ENCODE peak calls at places on chromosomes 2 and 18, in four cellular contexts. H, S, I and T are unnamed samples.
A peak's percentile ranks its signal among the peaks of the same experiment; 100 is the strongest.

GRCh38 chr18:68355637-68356036 is 359.3 kb downstream of the TMX3 start:
- DNase-seq in I (no peak), H (no peak), S (no peak), T (no peak)

GRCh38 chr2:181546086-181546485 is 88.9 kb downstream of the ITGA4 start:
- DNase-seq in H (no peak), S (no peak), I (no peak), T (no peak)

GRCh38 chr2:158969717-158970521 is 1.5 kb downstream of the TANC1 start:
- DNase-seq in H (no peak), S (no peak), I (no peak), T (no peak)

GRCh38 chr2:146661494-146662096 is 1183.2 kb upstream of the ACVR2A start:
- DNase-seq in H (peak; percentile 7), I (no peak), S (no peak), T (peak; percentile 23)

GRCh38 chr2:95385570-95385984 is 16.9 kb upstream of the FAHD2A start:
- DNase-seq in S (no peak), I (no peak), H (no peak), T (no peak)

GRCh38 chr2:127205211-127206140 is 14.6 kb downstream of the CYP27C1 start:
- DNase-seq in I (no peak), S (no peak), H (no peak), T (no peak)

GRCh38 chr2:71945133-71945959 is 202.3 kb downstream of the CYP26B1 start:
- DNase-seq in I (no peak), H (no peak), S (no peak), T (no peak)

GRCh38 chr2:37453024-37453423 is 108.6 kb downstream of the QPCT start:
- DNase-seq in S (no peak), H (no peak), I (no peak), T (no peak)

DNA sequence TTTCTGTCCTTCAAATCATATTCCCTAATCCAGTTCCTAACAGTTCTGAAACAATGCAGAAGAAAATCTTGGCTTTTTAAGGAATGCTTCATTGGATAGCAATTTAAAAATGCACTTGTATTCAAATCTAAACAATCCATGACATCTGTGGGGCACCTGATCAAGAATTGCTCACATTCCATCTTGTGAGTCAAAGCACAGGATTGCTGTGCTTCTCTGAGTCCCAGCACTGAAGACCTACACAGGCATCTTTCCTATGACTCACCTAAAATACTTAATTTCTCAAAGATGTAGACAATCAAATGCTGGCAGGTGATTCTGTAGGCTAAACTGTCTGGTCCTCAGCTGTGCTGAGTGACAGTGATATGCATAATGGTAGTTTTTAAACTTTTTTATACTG is 10.1 kb upstream of the ATP8B1 start:
- DNase-seq in I (no peak), S (no peak), H (no peak), T (peak; percentile 48)
- TF ChIP-seq ATF3 in I (no peak), S (no peak), H (no peak), T (no peak)

GRCh38 chr2:112615051-112615450 is 30.6 kb downstream of the CHCHD5 start:
- DNase-seq in S (no peak), H (no peak), I (no peak), T (no peak)

DNA sequence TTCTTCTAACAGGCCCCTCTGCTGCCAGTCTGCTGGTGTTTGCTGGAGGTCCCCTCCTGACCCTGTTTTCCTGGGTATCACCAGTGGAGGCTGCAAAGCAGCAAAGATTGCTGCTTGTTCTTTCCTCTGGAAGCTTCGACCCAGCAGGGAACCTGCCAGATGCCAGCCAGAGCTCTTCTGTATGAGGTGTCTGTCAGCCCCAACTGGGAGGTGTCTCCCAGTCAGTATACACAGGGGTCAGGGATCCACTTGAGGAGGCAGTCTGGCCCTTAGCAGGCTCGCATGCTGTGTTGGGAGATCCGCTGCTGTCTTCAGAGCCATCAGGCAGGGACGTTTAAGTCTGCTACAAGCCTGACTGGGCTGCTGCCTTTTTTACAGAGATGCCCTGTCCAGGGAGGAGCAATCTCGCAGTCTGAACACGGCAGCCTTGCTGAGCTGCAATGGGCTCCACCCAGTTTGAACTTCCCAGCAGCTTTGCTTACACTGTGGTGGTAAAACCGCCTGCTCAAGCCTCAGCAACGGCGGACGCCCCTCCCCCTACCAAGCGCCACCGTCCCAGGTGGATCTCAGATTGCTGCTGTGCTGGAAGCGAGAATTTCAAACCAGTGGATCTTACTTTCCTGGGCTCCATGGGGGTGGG is 29.9 kb downstream of the CHCHD5 start:
- DNase-seq in I (no peak), H (no peak), S (no peak), T (peak; percentile 28)
- TF ChIP-seq GABPA in I (no peak), H (no peak), S (no peak), T (no peak)

DNA sequence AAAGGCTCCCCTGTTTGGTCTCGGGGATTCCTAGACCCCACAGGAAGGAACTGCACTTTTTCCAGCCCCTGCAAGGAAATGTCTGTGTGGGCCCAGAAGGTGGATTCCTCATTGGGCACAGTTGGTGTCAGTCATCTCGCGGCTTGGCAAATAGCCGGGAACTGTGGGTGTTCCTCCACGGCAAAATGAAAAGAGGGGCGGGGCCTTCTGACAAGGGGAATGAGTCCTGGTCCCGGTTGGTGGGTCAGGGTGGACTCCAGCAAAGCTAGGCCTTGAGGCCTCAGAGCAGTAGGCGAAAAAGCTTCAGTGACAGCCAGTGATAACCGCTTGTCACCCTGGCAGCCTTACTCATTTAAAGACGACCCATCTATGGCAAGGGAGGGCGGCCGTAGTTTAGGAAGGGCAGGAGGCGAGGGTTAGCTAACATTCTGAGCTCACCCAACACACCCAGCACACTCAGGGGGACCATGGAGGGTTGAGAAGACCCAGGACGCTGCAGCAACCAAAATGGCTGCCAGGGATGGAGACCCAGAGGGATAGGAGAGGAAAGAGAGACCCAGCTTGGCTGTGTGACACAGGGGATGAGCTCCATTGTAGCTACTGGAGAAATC is 16.5 kb downstream of the SLC4A3 start:
- DNase-seq in S (no peak), I (no peak), H (peak; percentile 7), T (no peak)
- TF ChIP-seq ATF3 in S (no peak), I (no peak), H (no peak), T (no peak)

GRCh38 chr18:80148316-80149199 is 39.5 kb downstream of the ADNP2 start:
- DNase-seq in H (no peak), S (no peak), I (no peak), T (no peak)
- TF ChIP-seq GABPA in H (no peak), S (no peak), I (no peak), T (no peak)

DNA sequence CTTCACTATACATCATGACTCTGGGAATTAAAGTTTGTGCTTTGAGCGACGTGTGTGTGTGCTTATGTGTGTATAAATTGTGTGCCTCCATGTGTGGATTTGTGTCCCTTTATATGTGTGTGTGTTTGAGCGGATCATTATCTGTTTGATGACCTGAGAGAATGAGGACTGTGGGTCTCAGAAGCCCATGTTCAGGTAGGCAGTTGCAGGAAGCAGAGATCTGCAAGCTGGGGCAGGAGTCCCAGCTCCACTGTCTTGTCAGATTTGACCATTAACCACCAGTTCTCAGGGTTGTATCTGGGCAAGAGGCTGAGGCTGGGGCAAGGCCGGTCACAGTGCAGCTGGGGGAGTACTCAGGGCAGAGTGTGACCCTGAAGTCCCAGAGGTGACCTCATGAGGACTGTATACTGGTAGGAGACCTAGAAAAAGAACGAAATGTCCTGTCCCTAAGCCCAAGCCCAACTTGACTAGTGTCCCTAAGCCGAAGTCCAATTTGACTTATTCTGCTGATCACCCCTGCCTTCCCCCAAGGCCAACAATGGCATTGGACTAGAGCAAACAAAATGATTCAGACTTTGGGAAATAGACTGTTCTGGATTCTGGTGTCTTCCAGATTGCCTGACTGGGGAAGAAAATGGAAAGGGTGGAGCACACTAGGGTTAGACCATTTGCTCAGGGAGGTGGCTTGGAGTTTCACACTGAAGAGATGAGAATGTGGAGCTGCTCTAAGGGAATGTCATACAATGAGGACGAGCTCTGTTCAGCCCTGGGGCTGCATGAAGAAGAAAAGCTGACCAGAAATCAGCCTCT is 28.1 kb downstream of the RHOB start:
- DNase-seq in S (no peak), H (no peak), I (no peak), T (peak; percentile 74)
- TF ChIP-seq ATF3 in S (no peak), H (no peak), I (no peak), T (no peak)

GRCh38 chr2:42802150-42802549 is 9.8 kb upstream of the HAAO start:
- DNase-seq in S (no peak), I (no peak), H (no peak), T (no peak)

GRCh38 chr2:42799881-42800280 is 7.5 kb upstream of the HAAO start:
- DNase-seq in S (no peak), H (no peak), I (no peak), T (no peak)

GRCh38 chr2:42800461-42800962 is 8.1 kb upstream of the HAAO start:
- DNase-seq in S (no peak), H (no peak), I (no peak), T (no peak)

GRCh38 chr2:42800981-42801380 is 8.6 kb upstream of the HAAO start:
- DNase-seq in I (no peak), S (no peak), H (no peak), T (no peak)

DNA sequence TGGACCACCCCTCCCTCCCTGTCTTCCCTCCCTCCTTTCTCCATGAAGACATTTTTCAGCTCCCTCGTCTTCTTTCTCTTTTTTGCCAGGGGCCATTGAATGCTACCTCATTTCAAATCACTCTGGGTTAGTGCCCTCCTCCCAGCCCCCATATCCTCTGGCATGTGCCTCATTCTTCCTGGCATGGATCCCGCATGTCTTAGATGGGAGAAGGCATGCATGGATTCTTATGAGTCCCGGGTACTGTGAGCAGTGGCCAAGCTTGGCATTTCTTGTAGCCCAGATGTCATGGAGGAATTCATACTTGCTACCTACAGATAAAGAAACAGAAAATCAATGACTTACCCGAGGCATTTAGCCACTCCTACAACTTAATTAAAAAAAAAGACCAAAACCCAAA is 9.0 kb upstream of the HAAO start:
- DNase-seq in I (no peak), H (no peak), S (no peak), T (no peak)
- TF ChIP-seq GABPA in I (no peak), H (no peak), S (no peak), T (no peak)

GRCh38 chr2:39218401-39218800 is 25.4 kb downstream of the CDKL4 start:
- DNase-seq in S (no peak), H (no peak), I (no peak), T (no peak)

GRCh38 chr2:39220136-39220535 is 23.6 kb downstream of the CDKL4 start:
- DNase-seq in H (no peak), I (no peak), S (no peak), T (no peak)

GRCh38 chr2:39217192-39217550 is 26.6 kb downstream of the CDKL4 start:
- DNase-seq in I (no peak), S (no peak), H (no peak), T (no peak)

GRCh38 chr2:39215545-39215944 is 28.2 kb downstream of the CDKL4 start:
- DNase-seq in I (no peak), H (no peak), S (no peak), T (no peak)

DNA sequence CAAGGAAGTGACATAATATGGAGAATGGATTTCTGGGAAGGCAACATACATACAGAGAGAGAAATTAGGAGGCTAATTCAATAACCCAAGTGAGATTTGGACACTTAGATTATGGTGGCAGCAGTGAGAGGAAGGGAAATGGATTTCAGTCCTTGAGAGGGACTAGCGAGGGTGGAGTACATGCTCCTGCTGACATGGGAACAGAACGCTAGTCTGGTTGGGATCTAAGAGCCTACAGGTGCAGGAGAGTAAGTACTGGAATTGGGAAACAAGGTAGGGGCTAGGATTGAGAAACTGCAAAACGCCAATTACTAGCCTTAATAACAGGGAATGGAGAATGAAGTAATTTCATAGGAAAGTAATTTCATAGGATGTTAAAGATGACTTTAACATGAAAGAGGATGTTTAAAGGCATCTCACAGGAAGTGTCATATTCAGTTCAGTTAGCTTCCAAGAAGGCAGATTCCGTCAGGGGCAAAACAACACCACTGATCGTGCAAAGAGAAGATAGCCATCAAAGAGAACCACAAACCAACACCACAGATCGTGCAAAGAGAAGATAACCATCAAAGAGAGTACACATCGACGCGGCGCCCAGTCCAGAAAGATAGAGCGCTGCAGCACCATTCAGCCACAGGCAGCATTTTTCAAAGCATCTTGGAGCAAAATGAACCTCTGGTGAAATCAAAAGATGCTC is 27.1 kb downstream of the CDKL4 start:
- DNase-seq in S (no peak), I (no peak), H (no peak), T (peak; percentile 78)
- TF ChIP-seq ATF3 in S (no peak), I (no peak), H (no peak), T (no peak)